ENCODE peak calls at places on chromosome 6, in ten cellular contexts. One of them, this sample, is unnamed.

GRCh38 chr6:37503486-37503980 is 3.8 kb upstream of the CCDC167 start:
- DNase-seq in foreskin fibroblast: no peak
- DNase-seq in upper lobe of right lung: no peak
- DNase-seq in dorsolateral prefrontal cortex: no peak
- DNase-seq in KG1: no peak
- DNase-seq in iPS-NIHi11: no peak
- DNase-seq in SK-N-SH: peak
- DNase-seq in hepatocyte: no peak
- DNase-seq in activated CD4-positive, alpha-beta T cell treated with anti-CD3 and anti-CD28 coated beads, Interleukin-2, amount 50 U/mL, for 1 hour: no peak
- DNase-seq in heart left ventricle: no peak
- DNase-seq in this sample: peak

GRCh38 chr6:75830959-75831885 is 82.2 kb downstream of the MYO6 start:
- DNase-seq in foreskin fibroblast: peak
- DNase-seq in upper lobe of right lung: no peak
- DNase-seq in dorsolateral prefrontal cortex: no peak
- DNase-seq in KG1: no peak
- DNase-seq in iPS-NIHi11: no peak
- DNase-seq in SK-N-SH: no peak
- DNase-seq in hepatocyte: no peak
- DNase-seq in activated CD4-positive, alpha-beta T cell treated with anti-CD3 and anti-CD28 coated beads, Interleukin-2, amount 50 U/mL, for 1 hour: no peak
- DNase-seq in heart left ventricle: no peak
- DNase-seq in this sample: no peak

GRCh38 chr6:168049681-168050224 is 29.3 kb downstream of the FRMD1 start:
- DNase-seq in foreskin fibroblast: no peak
- DNase-seq in upper lobe of right lung: no peak
- DNase-seq in dorsolateral prefrontal cortex: no peak
- DNase-seq in KG1: no peak
- DNase-seq in iPS-NIHi11: no peak
- DNase-seq in SK-N-SH: no peak
- DNase-seq in hepatocyte: no peak
- DNase-seq in activated CD4-positive, alpha-beta T cell treated with anti-CD3 and anti-CD28 coated beads, Interleukin-2, amount 50 U/mL, for 1 hour: no peak
- DNase-seq in heart left ventricle: no peak
- DNase-seq in this sample: no peak

GRCh38 chr6:72446427-72446826 is 175.4 kb upstream of the KCNQ5 start:
- DNase-seq in foreskin fibroblast: no peak
- DNase-seq in upper lobe of right lung: no peak
- DNase-seq in dorsolateral prefrontal cortex: no peak
- DNase-seq in KG1: no peak
- DNase-seq in iPS-NIHi11: peak
- DNase-seq in SK-N-SH: no peak
- DNase-seq in hepatocyte: peak
- DNase-seq in activated CD4-positive, alpha-beta T cell treated with anti-CD3 and anti-CD28 coated beads, Interleukin-2, amount 50 U/mL, for 1 hour: no peak
- DNase-seq in heart left ventricle: no peak
- DNase-seq in this sample: no peak

GRCh38 chr6:52115891-52116604 is 28.6 kb upstream of the PKHD1 start:
- DNase-seq in foreskin fibroblast: no peak
- DNase-seq in upper lobe of right lung: no peak
- DNase-seq in dorsolateral prefrontal cortex: no peak
- DNase-seq in KG1: no peak
- DNase-seq in iPS-NIHi11: no peak
- DNase-seq in SK-N-SH: no peak
- DNase-seq in hepatocyte: peak
- DNase-seq in activated CD4-positive, alpha-beta T cell treated with anti-CD3 and anti-CD28 coated beads, Interleukin-2, amount 50 U/mL, for 1 hour: no peak
- DNase-seq in heart left ventricle: no peak
- DNase-seq in this sample: no peak

GRCh38 chr6:115947964-115948541 is 112.6 kb downstream of the FRK start:
- DNase-seq in foreskin fibroblast: no peak
- DNase-seq in upper lobe of right lung: no peak
- DNase-seq in dorsolateral prefrontal cortex: no peak
- DNase-seq in KG1: no peak
- DNase-seq in iPS-NIHi11: no peak
- DNase-seq in SK-N-SH: no peak
- DNase-seq in hepatocyte: peak
- DNase-seq in activated CD4-positive, alpha-beta T cell treated with anti-CD3 and anti-CD28 coated beads, Interleukin-2, amount 50 U/mL, for 1 hour: no peak
- DNase-seq in heart left ventricle: no peak
- DNase-seq in this sample: no peak

GRCh38 chr6:85460951-85461805 is 11.3 kb downstream of the NT5E start:
- DNase-seq in foreskin fibroblast: no peak
- DNase-seq in upper lobe of right lung: no peak
- DNase-seq in dorsolateral prefrontal cortex: no peak
- DNase-seq in KG1: peak
- DNase-seq in iPS-NIHi11: no peak
- DNase-seq in SK-N-SH: no peak
- DNase-seq in hepatocyte: no peak
- DNase-seq in activated CD4-positive, alpha-beta T cell treated with anti-CD3 and anti-CD28 coated beads, Interleukin-2, amount 50 U/mL, for 1 hour: no peak
- DNase-seq in heart left ventricle: no peak
- DNase-seq in this sample: no peak

GRCh38 chr6:38131527-38131965 is 312.0 kb downstream of the ZFAND3 start:
- DNase-seq in foreskin fibroblast: peak
- DNase-seq in upper lobe of right lung: no peak
- DNase-seq in dorsolateral prefrontal cortex: no peak
- DNase-seq in KG1: no peak
- DNase-seq in iPS-NIHi11: no peak
- DNase-seq in SK-N-SH: no peak
- DNase-seq in hepatocyte: no peak
- DNase-seq in activated CD4-positive, alpha-beta T cell treated with anti-CD3 and anti-CD28 coated beads, Interleukin-2, amount 50 U/mL, for 1 hour: no peak
- DNase-seq in heart left ventricle: no peak
- DNase-seq in this sample: no peak

GRCh38 chr6:157246048-157246630 is 77.2 kb downstream of the TMEM242 start:
- DNase-seq in foreskin fibroblast: peak
- DNase-seq in upper lobe of right lung: no peak
- DNase-seq in dorsolateral prefrontal cortex: no peak
- DNase-seq in KG1: no peak
- DNase-seq in iPS-NIHi11: no peak
- DNase-seq in SK-N-SH: no peak
- DNase-seq in hepatocyte: no peak
- DNase-seq in activated CD4-positive, alpha-beta T cell treated with anti-CD3 and anti-CD28 coated beads, Interleukin-2, amount 50 U/mL, for 1 hour: no peak
- DNase-seq in heart left ventricle: no peak
- DNase-seq in this sample: no peak

GRCh38 chr6:137949686-137950390 is 82.8 kb downstream of the TNFAIP3 start:
- DNase-seq in foreskin fibroblast: no peak
- DNase-seq in upper lobe of right lung: no peak
- DNase-seq in dorsolateral prefrontal cortex: no peak
- DNase-seq in KG1: no peak
- DNase-seq in iPS-NIHi11: no peak
- DNase-seq in SK-N-SH: no peak
- DNase-seq in hepatocyte: no peak
- DNase-seq in activated CD4-positive, alpha-beta T cell treated with anti-CD3 and anti-CD28 coated beads, Interleukin-2, amount 50 U/mL, for 1 hour: no peak
- DNase-seq in heart left ventricle: no peak
- DNase-seq in this sample: no peak

GRCh38 chr6:111737065-111737521 is 131.4 kb upstream of the TRAF3IP2 start:
- DNase-seq in foreskin fibroblast: peak
- DNase-seq in upper lobe of right lung: no peak
- DNase-seq in dorsolateral prefrontal cortex: no peak
- DNase-seq in KG1: no peak
- DNase-seq in iPS-NIHi11: no peak
- DNase-seq in SK-N-SH: no peak
- DNase-seq in hepatocyte: no peak
- DNase-seq in activated CD4-positive, alpha-beta T cell treated with anti-CD3 and anti-CD28 coated beads, Interleukin-2, amount 50 U/mL, for 1 hour: peak
- DNase-seq in heart left ventricle: no peak
- DNase-seq in this sample: no peak

GRCh38 chr6:43736844-43737243 is 33.2 kb upstream of the VEGFA start:
- DNase-seq in foreskin fibroblast: no peak
- DNase-seq in upper lobe of right lung: peak
- DNase-seq in dorsolateral prefrontal cortex: no peak
- DNase-seq in KG1: no peak
- DNase-seq in iPS-NIHi11: no peak
- DNase-seq in SK-N-SH: peak
- DNase-seq in hepatocyte: no peak
- DNase-seq in activated CD4-positive, alpha-beta T cell treated with anti-CD3 and anti-CD28 coated beads, Interleukin-2, amount 50 U/mL, for 1 hour: no peak
- DNase-seq in heart left ventricle: no peak
- DNase-seq in this sample: no peak